ENCODE peak calls at places on chromosomes 12 and 14, in seven cellular contexts. One of them, this sample, is unnamed.

GRCh38 chr12:75690556-75690955 is 179.1 kb upstream of the KRR1 start:
- DNase-seq in lower lobe of right lung: no peak
- DNase-seq in H9: no peak
- DNase-seq in tibial artery: no peak
- DNase-seq in dorsolateral prefrontal cortex: no peak
- DNase-seq in fibroblast of the aortic adventitia: peak; percentile 99
- DNase-seq in psoas muscle: no peak
- DNase-seq in this sample: peak; percentile 97

GRCh38 chr12:12467701-12468218 is 94.9 kb downstream of the DUSP16 start:
- DNase-seq in H9: no peak
- DNase-seq in lower lobe of right lung: peak; percentile 75
- DNase-seq in psoas muscle: no peak
- DNase-seq in fibroblast of the aortic adventitia: no peak
- DNase-seq in dorsolateral prefrontal cortex: peak; percentile 39
- DNase-seq in tibial artery: no peak
- DNase-seq in this sample: no peak

GRCh38 chr12:106871477-106871876 is 84.2 kb upstream of the TMEM263 start:
- DNase-seq in dorsolateral prefrontal cortex: no peak
- DNase-seq in psoas muscle: no peak
- DNase-seq in tibial artery: no peak
- DNase-seq in lower lobe of right lung: no peak
- DNase-seq in fibroblast of the aortic adventitia: peak; percentile 16
- DNase-seq in H9: no peak
- DNase-seq in this sample: peak; percentile 17

GRCh38 chr12:42742691-42743090 is 153.1 kb upstream of the PRICKLE1 start:
- DNase-seq in dorsolateral prefrontal cortex: no peak
- DNase-seq in H9: no peak
- DNase-seq in lower lobe of right lung: no peak
- DNase-seq in tibial artery: no peak
- DNase-seq in psoas muscle: no peak
- DNase-seq in fibroblast of the aortic adventitia: no peak
- DNase-seq in this sample: no peak

GRCh38 chr12:92628476-92628875 is 74.3 kb upstream of the PLEKHG7 start:
- DNase-seq in psoas muscle: no peak
- DNase-seq in fibroblast of the aortic adventitia: no peak
- DNase-seq in tibial artery: no peak
- DNase-seq in H9: no peak
- DNase-seq in dorsolateral prefrontal cortex: no peak
- DNase-seq in lower lobe of right lung: no peak
- DNase-seq in this sample: no peak

GRCh38 chr14:76640923-76641395 is 120.3 kb upstream of the VASH1 start:
- DNase-seq in H9: no peak
- DNase-seq in fibroblast of the aortic adventitia: no peak
- DNase-seq in psoas muscle: no peak
- DNase-seq in lower lobe of right lung: no peak
- DNase-seq in tibial artery: no peak
- DNase-seq in dorsolateral prefrontal cortex: no peak
- DNase-seq in this sample: no peak

GRCh38 chr12:117662620-117663395 is 301.4 kb upstream of the NOS1 start:
- DNase-seq in psoas muscle: no peak
- DNase-seq in fibroblast of the aortic adventitia: no peak
- DNase-seq in lower lobe of right lung: no peak
- DNase-seq in dorsolateral prefrontal cortex: no peak
- DNase-seq in tibial artery: no peak
- DNase-seq in H9: no peak
- DNase-seq in this sample: no peak

GRCh38 chr14:54503476-54503875 is 6.2 kb upstream of the CGRRF1 start:
- DNase-seq in H9: no peak
- DNase-seq in tibial artery: no peak
- DNase-seq in lower lobe of right lung: no peak
- DNase-seq in fibroblast of the aortic adventitia: peak; percentile 40
- DNase-seq in dorsolateral prefrontal cortex: no peak
- DNase-seq in psoas muscle: no peak
- DNase-seq in this sample: peak; percentile 18

GRCh38 chr12:6553051-6553868 is 2.6 kb downstream of the IFFO1 start:
- DNase-seq in dorsolateral prefrontal cortex: peak; percentile 52
- DNase-seq in psoas muscle: peak; percentile 86
- DNase-seq in H9: no peak
- DNase-seq in lower lobe of right lung: no peak
- DNase-seq in fibroblast of the aortic adventitia: peak; percentile 86
- DNase-seq in tibial artery: peak; percentile 65
- DNase-seq in this sample: peak; percentile 80

GRCh38 chr12:125786143-125786542 is 720.9 kb downstream of the AACS start:
- DNase-seq in psoas muscle: no peak
- DNase-seq in dorsolateral prefrontal cortex: no peak
- DNase-seq in lower lobe of right lung: no peak
- DNase-seq in fibroblast of the aortic adventitia: no peak
- DNase-seq in tibial artery: no peak
- DNase-seq in H9: no peak
- DNase-seq in this sample: no peak

GRCh38 chr12:6635856-6636521 is at the start of gene LPAR5:
- DNase-seq in psoas muscle: peak; percentile 60
- DNase-seq in fibroblast of the aortic adventitia: peak; percentile 24
- DNase-seq in H9: peak; percentile 77
- DNase-seq in tibial artery: peak; percentile 54
- DNase-seq in dorsolateral prefrontal cortex: no peak
- DNase-seq in lower lobe of right lung: peak; percentile 62
- DNase-seq in this sample: no peak

GRCh38 chr14:37143500-37143874 is 28.9 kb downstream of the SLC25A21 start:
- DNase-seq in lower lobe of right lung: no peak
- DNase-seq in fibroblast of the aortic adventitia: no peak
- DNase-seq in psoas muscle: no peak
- DNase-seq in H9: no peak
- DNase-seq in dorsolateral prefrontal cortex: no peak
- DNase-seq in tibial artery: no peak
- DNase-seq in this sample: no peak

GRCh38 chr12:51028126-51028810 is 2.1 kb upstream of the SLC11A2 start:
- DNase-seq in dorsolateral prefrontal cortex: no peak
- DNase-seq in H9: peak; percentile 72
- DNase-seq in fibroblast of the aortic adventitia: peak; percentile 57
- DNase-seq in psoas muscle: no peak
- DNase-seq in lower lobe of right lung: no peak
- DNase-seq in tibial artery: peak; percentile 29
- DNase-seq in this sample: peak; percentile 56

GRCh38 chr14:87081004-87081403 is 912.0 kb downstream of the GALC start:
- DNase-seq in tibial artery: no peak
- DNase-seq in lower lobe of right lung: no peak
- DNase-seq in psoas muscle: no peak
- DNase-seq in dorsolateral prefrontal cortex: no peak
- DNase-seq in H9: no peak
- DNase-seq in fibroblast of the aortic adventitia: no peak
- DNase-seq in this sample: no peak

DNA sequence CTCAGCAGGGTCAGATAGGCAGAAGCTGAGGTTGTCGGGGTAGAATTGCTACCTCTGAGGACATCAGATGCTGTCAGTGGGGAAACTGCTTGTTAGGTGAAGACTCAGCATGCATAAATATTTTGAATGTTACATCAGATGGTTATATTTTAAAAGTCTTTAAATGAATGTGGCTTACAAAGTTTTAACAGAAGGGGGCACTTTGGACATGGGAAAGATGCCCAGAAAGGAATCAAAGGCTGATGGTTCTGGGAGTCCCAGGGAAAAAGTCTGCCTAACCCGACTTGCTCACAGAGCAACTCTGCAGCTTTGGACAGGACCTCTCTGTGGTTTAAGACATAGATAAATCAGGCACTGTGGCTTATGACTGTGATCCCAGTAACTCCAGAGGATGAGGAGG is 474.8 kb downstream of the ATP23 start:
- DNase-seq in lower lobe of right lung: no peak
- DNase-seq in H9: no peak
- DNase-seq in psoas muscle: no peak
- DNase-seq in fibroblast of the aortic adventitia: peak; percentile 88
- DNase-seq in dorsolateral prefrontal cortex: no peak
- DNase-seq in tibial artery: no peak
- DNase-seq in this sample: peak; percentile 85
- TF ChIP-seq CTCF in lower lobe of right lung: no peak
- TF ChIP-seq CTCF in H9: no peak
- TF ChIP-seq CTCF in psoas muscle: no peak
- TF ChIP-seq CTCF in fibroblast of the aortic adventitia: peak; percentile 37
- TF ChIP-seq CTCF in dorsolateral prefrontal cortex: no peak
- TF ChIP-seq CTCF in tibial artery: no peak
- TF ChIP-seq CTCF in this sample: peak; percentile 38

GRCh38 chr12:127716181-127716580 is 550.8 kb upstream of the TMEM132C start:
- DNase-seq in fibroblast of the aortic adventitia: no peak
- DNase-seq in dorsolateral prefrontal cortex: no peak
- DNase-seq in H9: no peak
- DNase-seq in psoas muscle: no peak
- DNase-seq in tibial artery: no peak
- DNase-seq in lower lobe of right lung: no peak
- DNase-seq in this sample: no peak

GRCh38 chr12:127712561-127712960 is 554.4 kb upstream of the TMEM132C start:
- DNase-seq in fibroblast of the aortic adventitia: no peak
- DNase-seq in lower lobe of right lung: no peak
- DNase-seq in psoas muscle: no peak
- DNase-seq in dorsolateral prefrontal cortex: no peak
- DNase-seq in H9: no peak
- DNase-seq in tibial artery: no peak
- DNase-seq in this sample: no peak

DNA sequence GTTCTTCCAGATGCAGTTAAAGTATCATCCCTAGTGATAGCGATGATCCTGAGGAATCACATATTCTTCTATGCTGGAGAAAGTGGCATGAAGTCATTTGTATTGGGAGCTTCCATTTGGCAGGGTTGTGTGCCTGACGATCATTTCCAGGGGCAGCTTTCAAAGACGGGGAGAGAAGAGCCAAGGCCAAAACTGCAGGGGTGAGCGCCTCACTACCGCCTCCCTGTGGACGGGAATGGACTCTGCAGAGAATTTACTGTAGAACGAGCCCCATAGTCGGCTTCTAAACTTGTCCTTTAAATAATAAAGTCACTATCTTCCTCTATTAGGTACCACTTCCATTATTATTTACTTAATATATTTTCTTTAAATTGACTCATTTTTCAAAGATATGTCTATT is 555.9 kb upstream of the TMEM132C start:
- DNase-seq in psoas muscle: no peak
- DNase-seq in dorsolateral prefrontal cortex: no peak
- DNase-seq in H9: peak; percentile 57
- DNase-seq in fibroblast of the aortic adventitia: no peak
- DNase-seq in tibial artery: no peak
- DNase-seq in lower lobe of right lung: no peak
- DNase-seq in this sample: no peak
- TF ChIP-seq CTCF in psoas muscle: no peak
- TF ChIP-seq CTCF in dorsolateral prefrontal cortex: peak; percentile 37
- TF ChIP-seq CTCF in H9: peak; percentile 92
- TF ChIP-seq CTCF in fibroblast of the aortic adventitia: peak; percentile 33
- TF ChIP-seq CTCF in tibial artery: no peak
- TF ChIP-seq CTCF in lower lobe of right lung: peak; percentile 17
- TF ChIP-seq CTCF in this sample: no peak

GRCh38 chr14:104552738-104553125 is 26.8 kb upstream of the C14orf180 start:
- DNase-seq in dorsolateral prefrontal cortex: no peak
- DNase-seq in H9: no peak
- DNase-seq in lower lobe of right lung: peak; percentile 14
- DNase-seq in psoas muscle: no peak
- DNase-seq in fibroblast of the aortic adventitia: no peak
- DNase-seq in tibial artery: no peak
- DNase-seq in this sample: no peak

GRCh38 chr14:104549536-104550339 is 29.8 kb upstream of the C14orf180 start:
- DNase-seq in psoas muscle: no peak
- DNase-seq in H9: no peak
- DNase-seq in tibial artery: no peak
- DNase-seq in dorsolateral prefrontal cortex: no peak
- DNase-seq in fibroblast of the aortic adventitia: no peak
- DNase-seq in lower lobe of right lung: no peak
- DNase-seq in this sample: no peak

GRCh38 chr14:104550340-104550848 is 29.2 kb upstream of the C14orf180 start:
- DNase-seq in dorsolateral prefrontal cortex: peak; percentile 1
- DNase-seq in H9: no peak
- DNase-seq in fibroblast of the aortic adventitia: no peak
- DNase-seq in psoas muscle: peak; percentile 19
- DNase-seq in tibial artery: no peak
- DNase-seq in lower lobe of right lung: no peak
- DNase-seq in this sample: no peak

GRCh38 chr14:104551851-104552737 is 27.5 kb upstream of the C14orf180 start:
- DNase-seq in dorsolateral prefrontal cortex: no peak
- DNase-seq in H9: no peak
- DNase-seq in fibroblast of the aortic adventitia: no peak
- DNase-seq in tibial artery: no peak
- DNase-seq in lower lobe of right lung: peak; percentile 30
- DNase-seq in psoas muscle: peak; percentile 48
- DNase-seq in this sample: no peak

GRCh38 chr14:104550849-104551728 is 28.5 kb upstream of the C14orf180 start:
- DNase-seq in fibroblast of the aortic adventitia: no peak
- DNase-seq in psoas muscle: no peak
- DNase-seq in dorsolateral prefrontal cortex: peak; percentile 6
- DNase-seq in H9: no peak
- DNase-seq in tibial artery: no peak
- DNase-seq in lower lobe of right lung: no peak
- DNase-seq in this sample: no peak
- TF ChIP-seq CTCF in fibroblast of the aortic adventitia: no peak
- TF ChIP-seq CTCF in psoas muscle: no peak
- TF ChIP-seq CTCF in dorsolateral prefrontal cortex: peak; percentile 14
- TF ChIP-seq CTCF in H9: no peak
- TF ChIP-seq CTCF in tibial artery: no peak
- TF ChIP-seq CTCF in lower lobe of right lung: no peak
- TF ChIP-seq CTCF in this sample: no peak

DNA sequence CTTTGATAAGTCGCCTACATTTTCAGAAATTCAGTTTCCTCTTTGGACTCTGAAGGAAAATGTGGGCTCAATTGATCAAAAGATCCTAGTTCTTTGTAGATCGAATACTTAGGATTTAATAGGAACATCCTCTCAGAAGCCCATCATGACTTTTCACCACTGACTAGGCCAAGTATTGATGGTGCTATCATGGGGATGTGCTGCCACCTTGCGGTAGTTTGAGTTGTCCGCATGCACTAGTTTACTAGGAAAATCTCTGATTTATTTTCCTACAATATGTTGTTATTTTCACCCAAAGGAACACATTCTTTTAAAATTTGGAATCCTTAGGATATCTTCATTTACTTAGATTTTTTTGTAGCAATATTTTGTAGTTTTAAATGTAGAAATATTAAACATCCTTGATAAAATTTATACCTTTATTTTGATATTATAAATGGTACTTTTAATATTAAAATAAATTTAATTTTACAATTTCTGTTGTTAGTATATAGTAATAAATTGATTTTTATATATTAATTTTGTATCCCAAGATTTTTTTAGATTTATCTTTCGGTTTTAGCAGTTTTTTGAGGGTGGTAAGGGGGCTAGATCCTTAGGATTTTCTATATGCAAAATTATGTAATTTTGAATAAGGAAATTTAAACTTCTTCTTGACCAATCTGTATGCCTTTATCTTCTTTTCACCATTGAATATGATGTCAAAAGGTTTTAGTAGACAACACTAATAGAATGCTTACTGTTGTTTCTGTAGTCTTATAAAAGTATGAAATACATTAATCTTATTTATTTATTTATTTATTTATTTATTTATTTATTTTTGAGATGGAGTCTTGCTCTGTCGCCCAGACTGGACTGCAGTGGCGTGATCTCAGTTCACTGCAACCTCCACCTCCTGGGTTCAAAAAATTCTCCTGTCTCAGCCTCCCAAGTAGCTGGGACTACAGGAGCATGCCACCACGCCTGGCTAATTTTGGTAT is 52.9 kb upstream of the OR9K2 start:
- DNase-seq in fibroblast of the aortic adventitia: peak; percentile 84
- DNase-seq in tibial artery: peak; percentile 61
- DNase-seq in lower lobe of right lung: peak; percentile 69
- DNase-seq in psoas muscle: peak; percentile 77
- DNase-seq in H9: peak; percentile 74
- DNase-seq in dorsolateral prefrontal cortex: peak; percentile 80
- DNase-seq in this sample: peak; percentile 81
- TF ChIP-seq CTCF in fibroblast of the aortic adventitia: peak; percentile 85
- TF ChIP-seq CTCF in tibial artery: peak; percentile 71
- TF ChIP-seq CTCF in lower lobe of right lung: peak; percentile 87
- TF ChIP-seq CTCF in psoas muscle: peak; percentile 86
- TF ChIP-seq CTCF in H9: peak; percentile 94
- TF ChIP-seq CTCF in dorsolateral prefrontal cortex: peak; percentile 94
- TF ChIP-seq CTCF in this sample: peak; percentile 83

This sample was measured in cardiac muscle cell.